ENCODE peak calls at places on chromosomes 4 and X, in six cellular contexts. E, D, O, S, C and B are unnamed samples.

GRCh38 chrX:39773923-39774803 is 323.6 kb downstream of the BCOR start:
- DNase-seq in E (no peak), D (peak), O (no peak), S (no peak), C (no peak), B (no peak)

GRCh38 chrX:136694491-136695087 is 46.6 kb downstream of the CD40LG start:
- DNase-seq in E (peak), D (peak), O (peak), S (no peak), C (no peak), B (no peak)

GRCh38 chr4:1463927-1464540 is 57.8 kb upstream of the NKX1-1 start:
- DNase-seq in E (no peak), D (no peak), O (no peak), S (no peak), C (no peak), B (no peak)

GRCh38 chrX:150984164-150984824 is 1.2 kb downstream of the HMGB3 start:
- DNase-seq in E (no peak), D (no peak), O (no peak), S (no peak), C (no peak), B (no peak)

GRCh38 chr4:26789208-26789607 is 71.4 kb upstream of the STIM2 start:
- DNase-seq in E (no peak), D (no peak), O (no peak), S (no peak), C (no peak), B (no peak)

GRCh38 chr4:84531689-84532088 is 32.6 kb upstream of the NKX6-1 start:
- DNase-seq in E (no peak), D (no peak), O (no peak), S (no peak), C (no peak), B (no peak)

GRCh38 chr4:145819246-145820181 is 119.1 kb downstream of the ZNF827 start:
- DNase-seq in E (no peak), D (no peak), O (no peak), S (no peak), C (no peak), B (no peak)

GRCh38 chr4:24973471-24974251 is 57.1 kb downstream of the LGI2 start:
- DNase-seq in E (no peak), D (no peak), O (peak), S (peak), C (peak), B (no peak)

GRCh38 chr4:20916106-20916505 is 215.8 kb downstream of the PACRGL start:
- DNase-seq in E (no peak), D (no peak), O (no peak), S (no peak), C (no peak), B (no peak)

GRCh38 chr4:85498068-85498733 is 23.3 kb downstream of the ARHGAP24 start:
- DNase-seq in E (peak), D (peak), O (no peak), S (no peak), C (peak), B (no peak)

GRCh38 chr4:129428454-129428853 is 332.5 kb downstream of the C4orf33 start:
- DNase-seq in E (no peak), D (no peak), O (no peak), S (no peak), C (no peak), B (no peak)

GRCh38 chrX:68420559-68420958 is 12.7 kb downstream of the OPHN1 start:
- DNase-seq in E (no peak), D (peak), O (no peak), S (no peak), C (no peak), B (no peak)

GRCh38 chr4:158796370-158797140 is 27.7 kb downstream of the FNIP2 start:
- DNase-seq in E (peak), D (no peak), O (no peak), S (no peak), C (no peak), B (no peak)

GRCh38 chrX:31836479-31836878 is 764.6 kb upstream of the FTHL17 start:
- DNase-seq in E (no peak), D (no peak), O (no peak), S (no peak), C (no peak), B (no peak)

GRCh38 chrX:82218361-82218760 is 1016.5 kb downstream of the SH3BGRL start:
- DNase-seq in E (peak), D (no peak), O (no peak), S (no peak), C (no peak), B (no peak)

GRCh38 chrX:15749642-15750610 is 11.9 kb downstream of the CA5B start:
- DNase-seq in E (peak), D (no peak), O (no peak), S (no peak), C (peak), B (no peak)

GRCh38 chrX:29862126-29862664 is 353.2 kb upstream of the MAGEB2 start:
- DNase-seq in E (no peak), D (no peak), O (no peak), S (no peak), C (no peak), B (no peak)

GRCh38 chrX:119381349-119381944 is 17.7 kb upstream of the SLC25A43 start:
- DNase-seq in E (no peak), D (no peak), O (no peak), S (no peak), C (no peak), B (no peak)

GRCh38 chr4:177444911-177445736 is 2.9 kb upstream of the AGA start:
- DNase-seq in E (no peak), D (no peak), O (no peak), S (no peak), C (no peak), B (no peak)

GRCh38 chr4:20248155-20248558 is 3.5 kb upstream of the SLIT2 start:
- DNase-seq in E (peak), D (peak), O (no peak), S (no peak), C (no peak), B (no peak)

GRCh38 chrX:104310084-104310483 is 55.4 kb upstream of the ESX1 start:
- DNase-seq in E (peak), D (peak), O (no peak), S (no peak), C (no peak), B (no peak)

GRCh38 chr4:108486046-108486445 is 134.3 kb upstream of the RPL34 start:
- DNase-seq in E (no peak), D (no peak), O (no peak), S (no peak), C (no peak), B (no peak)

GRCh38 chr4:148067307-148067916 is 335.5 kb downstream of the ARHGAP10 start:
- DNase-seq in E (no peak), D (no peak), O (no peak), S (no peak), C (no peak), B (no peak)

GRCh38 chr4:8905236-8905772 is 33.7 kb upstream of the HMX1 start:
- DNase-seq in E (no peak), D (no peak), O (no peak), S (peak), C (no peak), B (peak)

GRCh38 chr4:105637409-105638258 is 70.9 kb downstream of the INTS12 start:
- DNase-seq in E (peak), D (peak), O (no peak), S (peak), C (peak), B (peak)

GRCh38 chrX:101291204-101291603 is at the start of gene TAF7L:
- DNase-seq in E (peak), D (peak), O (no peak), S (no peak), C (no peak), B (no peak)

GRCh38 chr4:13329340-13329850 is 154.7 kb downstream of the RAB28 start:
- DNase-seq in E (no peak), D (no peak), O (no peak), S (no peak), C (no peak), B (no peak)

GRCh38 chr4:183431614-183432013 is 12.8 kb upstream of the CDKN2AIP start:
- DNase-seq in E (no peak), D (no peak), O (no peak), S (no peak), C (no peak), B (peak)

GRCh38 chr4:75892508-75892907 is 9.7 kb downstream of the PPEF2 start:
- DNase-seq in E (no peak), D (no peak), O (peak), S (no peak), C (no peak), B (no peak)

GRCh38 chrX:49165901-49166881 is 3.6 kb downstream of the MAGIX start:
- DNase-seq in E (peak), D (peak), O (no peak), S (peak), C (peak), B (peak)
- H3K4me3 ChIP-seq in E (peak), D (no peak), O (no peak), S (peak), C (peak), B (peak)

GRCh38 chr4:185382754-185383153 is 13.0 kb downstream of the LRP2BP start:
- DNase-seq in E (no peak), D (no peak), O (no peak), S (no peak), C (no peak), B (no peak)

GRCh38 chr4:185380320-185380719 is 15.4 kb downstream of the LRP2BP start:
- DNase-seq in E (no peak), D (no peak), O (no peak), S (no peak), C (no peak), B (no peak)

GRCh38 chr4:185378264-185378663 is 17.5 kb downstream of the LRP2BP start:
- DNase-seq in E (no peak), D (no peak), O (no peak), S (no peak), C (no peak), B (no peak)

GRCh38 chr4:185381794-185382193 is 13.9 kb downstream of the LRP2BP start:
- DNase-seq in E (peak), D (peak), O (no peak), S (no peak), C (no peak), B (no peak)

GRCh38 chr4:185379326-185380295 is 16.1 kb downstream of the LRP2BP start:
- DNase-seq in E (no peak), D (no peak), O (no peak), S (no peak), C (no peak), B (no peak)
- H3K4me3 ChIP-seq in E (no peak), D (no peak), O (no peak), S (no peak), C (no peak), B (no peak)

GRCh38 chr4:102318105-102318504 is 27.2 kb downstream of the SLC39A8 start:
- DNase-seq in E (no peak), D (no peak), O (no peak), S (no peak), C (no peak), B (no peak)

GRCh38 chr4:102318526-102318925 is 26.8 kb downstream of the SLC39A8 start:
- DNase-seq in E (no peak), D (no peak), O (no peak), S (no peak), C (no peak), B (no peak)

GRCh38 chr4:102321260-102321991 is 23.9 kb downstream of the SLC39A8 start:
- DNase-seq in E (no peak), D (no peak), O (no peak), S (no peak), C (no peak), B (no peak)

GRCh38 chr4:102317459-102317858 is 27.8 kb downstream of the SLC39A8 start:
- DNase-seq in E (no peak), D (no peak), O (no peak), S (no peak), C (no peak), B (no peak)

GRCh38 chr4:102319594-102319993 is 25.7 kb downstream of the SLC39A8 start:
- DNase-seq in E (no peak), D (no peak), O (no peak), S (no peak), C (no peak), B (no peak)
- H3K4me3 ChIP-seq in E (no peak), D (no peak), O (no peak), S (no peak), C (no peak), B (no peak)

GRCh38 chrX:154513662-154514204 is 2.3 kb downstream of the FAM3A start:
- DNase-seq in E (no peak), D (no peak), O (no peak), S (no peak), C (no peak), B (no peak)

GRCh38 chrX:154516655-154517100 is 646 bp upstream of the FAM3A start:
- DNase-seq in E (peak), D (peak), O (no peak), S (no peak), C (no peak), B (peak)

GRCh38 chrX:154517101-154517781 is 1.2 kb upstream of the FAM3A start:
- DNase-seq in E (no peak), D (no peak), O (no peak), S (no peak), C (no peak), B (no peak)

GRCh38 chrX:154512879-154513553 is 3.0 kb downstream of the FAM3A start:
- DNase-seq in E (no peak), D (no peak), O (no peak), S (no peak), C (no peak), B (no peak)

GRCh38 chrX:154515803-154516654 is at the start of gene FAM3A:
- DNase-seq in E (peak), D (peak), O (peak), S (peak), C (peak), B (peak)
- H3K4me3 ChIP-seq in E (peak), D (peak), O (peak), S (peak), C (peak), B (peak)

GRCh38 chr4:137997496-137997895 is 244.7 kb downstream of the SLC7A11 start:
- DNase-seq in E (no peak), D (no peak), O (no peak), S (no peak), C (no peak), B (no peak)
- H3K4me3 ChIP-seq in E (no peak), D (no peak), O (no peak), S (no peak), C (no peak), B (no peak)

GRCh38 chr4:2866160-2866861 is 22.7 kb downstream of the ADD1 start:
- DNase-seq in E (no peak), D (no peak), O (no peak), S (no peak), C (no peak), B (no peak)

GRCh38 chr4:2869659-2870058 is 26.0 kb downstream of the ADD1 start:
- DNase-seq in E (no peak), D (no peak), O (no peak), S (no peak), C (no peak), B (no peak)

GRCh38 chr4:2868840-2869487 is 25.3 kb downstream of the ADD1 start:
- DNase-seq in E (no peak), D (no peak), O (no peak), S (no peak), C (no peak), B (no peak)

GRCh38 chr4:2866891-2867290 is 23.2 kb downstream of the ADD1 start:
- DNase-seq in E (peak), D (no peak), O (no peak), S (no peak), C (no peak), B (no peak)

GRCh38 chr4:2867758-2868491 is 24.3 kb downstream of the ADD1 start:
- DNase-seq in E (peak), D (peak), O (no peak), S (no peak), C (no peak), B (peak)
- H3K4me3 ChIP-seq in E (peak), D (peak), O (no peak), S (peak), C (peak), B (peak)

DNA sequence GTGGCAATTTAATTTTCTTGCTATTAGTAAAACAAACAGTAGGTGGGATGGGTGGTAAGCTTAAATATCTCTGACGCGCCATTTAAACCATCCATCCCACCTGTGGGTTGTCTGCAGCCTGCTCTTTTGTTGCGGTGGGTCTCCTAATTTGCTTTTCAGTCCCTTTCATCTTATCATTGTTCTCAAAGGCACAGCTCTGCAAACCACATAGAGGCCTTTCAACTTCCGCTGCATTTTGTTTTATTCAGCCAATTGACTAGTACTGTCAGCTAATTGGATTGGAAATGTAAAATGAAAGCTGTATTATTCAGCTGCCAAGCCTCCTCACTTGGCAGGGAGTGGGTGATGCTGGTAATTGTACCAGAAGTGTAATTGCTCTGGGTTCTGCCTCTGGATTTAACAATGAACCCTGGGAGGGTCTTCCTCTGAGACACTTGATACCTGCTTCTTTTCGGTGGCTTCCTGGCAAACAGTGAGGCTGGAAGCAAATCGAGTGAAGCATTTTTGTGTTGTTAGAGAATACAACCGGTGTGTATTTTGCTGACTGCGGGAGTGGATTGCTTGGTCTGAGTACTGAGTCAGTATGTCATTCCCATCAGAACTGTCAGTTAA is 165.6 kb downstream of the FRAS1 start:
- DNase-seq in E (no peak), D (no peak), O (no peak), S (no peak), C (no peak), B (no peak)
- H3K4me3 ChIP-seq in E (no peak), D (no peak), O (no peak), S (no peak), C (no peak), B (no peak)

DNA sequence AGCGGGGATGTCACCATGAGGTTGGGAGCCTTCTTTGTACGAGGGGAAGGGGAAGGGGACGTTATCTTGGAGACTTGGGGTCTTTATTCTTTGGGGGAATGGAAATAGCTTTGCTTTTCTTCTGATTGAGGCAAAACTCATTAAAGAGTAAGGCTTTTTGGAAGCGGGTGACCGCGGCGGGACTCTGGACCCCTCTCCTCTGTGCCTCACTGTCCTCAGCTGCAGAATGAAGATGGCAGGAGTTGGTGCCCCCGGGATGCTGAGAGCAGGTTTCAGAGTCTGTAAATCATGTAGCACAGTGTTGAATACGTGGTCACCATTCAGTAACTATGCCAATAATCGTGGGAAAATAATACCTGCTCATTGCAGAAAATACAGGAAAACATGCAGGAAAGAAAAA is 32.1 kb downstream of the HTT-AS start:
- DNase-seq in E (no peak), D (no peak), O (no peak), S (no peak), C (no peak), B (no peak)
- H3K4me3 ChIP-seq in E (peak), D (no peak), O (no peak), S (peak), C (peak), B (peak)